ENCODE peak calls at places on chromosomes 12 and 14, in ten cellular contexts. One of them, this sample, is unnamed. For H3K4me1, the result is how much of the 10 kb centered on the place peaks cover.

GRCh38 chr14:99603471-99603933 is 505 bp downstream of the CCDC85C start:
- DNase-seq in A549: peak
- DNase-seq in IMR-90: peak
- DNase-seq in right lobe of liver: peak
- DNase-seq in endothelial cell of umbilical vein: peak
- DNase-seq in body of pancreas: peak
- DNase-seq in suprapubic skin: no peak
- DNase-seq in HCT116: no peak
- DNase-seq in stomach: no peak
- DNase-seq in sigmoid colon: no peak
- DNase-seq in this sample: no peak

GRCh38 chr12:50537538-50537919 is 32.7 kb downstream of the DIP2B start:
- DNase-seq in endothelial cell of umbilical vein: no peak
- DNase-seq in A549: peak
- DNase-seq in IMR-90: peak
- DNase-seq in HCT116: peak
- DNase-seq in body of pancreas: no peak
- DNase-seq in right lobe of liver: no peak
- DNase-seq in suprapubic skin: no peak
- DNase-seq in sigmoid colon: no peak
- DNase-seq in stomach: no peak
- DNase-seq in this sample: no peak

GRCh38 chr14:75295061-75295461 is 16.4 kb downstream of the FOS start:
- DNase-seq in HCT116: no peak
- DNase-seq in right lobe of liver: peak
- DNase-seq in IMR-90: peak
- DNase-seq in A549: peak
- DNase-seq in suprapubic skin: peak
- DNase-seq in stomach: peak
- DNase-seq in sigmoid colon: peak
- DNase-seq in endothelial cell of umbilical vein: peak
- DNase-seq in body of pancreas: peak
- DNase-seq in this sample: peak

GRCh38 chr14:37457334-37457733 is 137.7 kb downstream of the FOXA1 start:
- DNase-seq in HCT116: no peak
- DNase-seq in right lobe of liver: no peak
- DNase-seq in IMR-90: no peak
- DNase-seq in stomach: no peak
- DNase-seq in sigmoid colon: no peak
- DNase-seq in body of pancreas: no peak
- DNase-seq in suprapubic skin: no peak
- DNase-seq in endothelial cell of umbilical vein: no peak
- DNase-seq in A549: no peak
- DNase-seq in this sample: no peak

GRCh38 chr14:79665556-79665955 is 545.7 kb downstream of the DIO2 start:
- DNase-seq in suprapubic skin: no peak
- DNase-seq in stomach: no peak
- DNase-seq in endothelial cell of umbilical vein: no peak
- DNase-seq in right lobe of liver: no peak
- DNase-seq in body of pancreas: no peak
- DNase-seq in sigmoid colon: no peak
- DNase-seq in A549: no peak
- DNase-seq in IMR-90: no peak
- DNase-seq in HCT116: no peak
- DNase-seq in this sample: no peak

GRCh38 chr12:120290541-120291312 is 976 bp downstream of the RNU4-2 start:
- DNase-seq in A549: peak
- DNase-seq in HCT116: no peak
- DNase-seq in stomach: peak
- DNase-seq in endothelial cell of umbilical vein: peak
- DNase-seq in sigmoid colon: peak
- DNase-seq in body of pancreas: peak
- DNase-seq in IMR-90: no peak
- DNase-seq in right lobe of liver: no peak
- DNase-seq in suprapubic skin: peak
- DNase-seq in this sample: peak

GRCh38 chr14:80606347-80606772 is 335.2 kb downstream of the CEP128 start:
- DNase-seq in endothelial cell of umbilical vein: no peak
- DNase-seq in sigmoid colon: no peak
- DNase-seq in stomach: no peak
- DNase-seq in body of pancreas: no peak
- DNase-seq in HCT116: no peak
- DNase-seq in IMR-90: no peak
- DNase-seq in right lobe of liver: no peak
- DNase-seq in suprapubic skin: no peak
- DNase-seq in A549: no peak
- DNase-seq in this sample: no peak

GRCh38 chr14:50658203-50658602 is 9.9 kb downstream of the SAV1 start:
- DNase-seq in HCT116: no peak
- DNase-seq in stomach: peak
- DNase-seq in body of pancreas: no peak
- DNase-seq in sigmoid colon: no peak
- DNase-seq in endothelial cell of umbilical vein: peak
- DNase-seq in IMR-90: peak
- DNase-seq in suprapubic skin: no peak
- DNase-seq in A549: no peak
- DNase-seq in right lobe of liver: no peak
- DNase-seq in this sample: no peak

GRCh38 chr14:76902591-76902990 is 76.4 kb downstream of the LRRC74A start:
- DNase-seq in body of pancreas: no peak
- DNase-seq in right lobe of liver: no peak
- DNase-seq in stomach: no peak
- DNase-seq in endothelial cell of umbilical vein: no peak
- DNase-seq in IMR-90: no peak
- DNase-seq in suprapubic skin: no peak
- DNase-seq in A549: no peak
- DNase-seq in sigmoid colon: no peak
- DNase-seq in HCT116: no peak
- DNase-seq in this sample: no peak

GRCh38 chr12:23014749-23015148 is 389.8 kb downstream of the ETNK1 start:
- DNase-seq in suprapubic skin: no peak
- DNase-seq in sigmoid colon: no peak
- DNase-seq in HCT116: no peak
- DNase-seq in endothelial cell of umbilical vein: no peak
- DNase-seq in IMR-90: no peak
- DNase-seq in stomach: no peak
- DNase-seq in right lobe of liver: no peak
- DNase-seq in body of pancreas: no peak
- DNase-seq in A549: no peak
- DNase-seq in this sample: no peak

GRCh38 chr12:67045650-67046049 is 223.5 kb upstream of the CAND1 start:
- DNase-seq in suprapubic skin: no peak
- DNase-seq in stomach: no peak
- DNase-seq in A549: no peak
- DNase-seq in HCT116: no peak
- DNase-seq in right lobe of liver: no peak
- DNase-seq in endothelial cell of umbilical vein: no peak
- DNase-seq in body of pancreas: no peak
- DNase-seq in IMR-90: no peak
- DNase-seq in sigmoid colon: no peak
- DNase-seq in this sample: no peak

GRCh38 chr14:105168496-105168978 is at the start of gene JAG2:
- DNase-seq in sigmoid colon: no peak
- DNase-seq in A549: peak
- DNase-seq in stomach: peak
- DNase-seq in endothelial cell of umbilical vein: peak
- DNase-seq in right lobe of liver: peak
- DNase-seq in body of pancreas: peak
- DNase-seq in IMR-90: no peak
- DNase-seq in suprapubic skin: no peak
- DNase-seq in HCT116: no peak
- DNase-seq in this sample: peak

GRCh38 chr14:35369701-35370191 is 34.8 kb downstream of the NFKBIA start:
- DNase-seq in IMR-90: no peak
- DNase-seq in right lobe of liver: no peak
- DNase-seq in HCT116: no peak
- DNase-seq in body of pancreas: no peak
- DNase-seq in A549: peak
- DNase-seq in endothelial cell of umbilical vein: no peak
- DNase-seq in sigmoid colon: no peak
- DNase-seq in stomach: no peak
- DNase-seq in suprapubic skin: no peak
- DNase-seq in this sample: peak

GRCh38 chr12:6928703-6929407 is 1.1 kb downstream of the ATN1 start:
- DNase-seq in sigmoid colon: no peak
- DNase-seq in stomach: no peak
- DNase-seq in right lobe of liver: no peak
- DNase-seq in suprapubic skin: peak
- DNase-seq in IMR-90: no peak
- DNase-seq in body of pancreas: no peak
- DNase-seq in HCT116: no peak
- DNase-seq in endothelial cell of umbilical vein: no peak
- DNase-seq in A549: no peak
- DNase-seq in this sample: no peak

GRCh38 chr12:6925239-6925542 is 2.6 kb upstream of the ATN1 start:
- DNase-seq in HCT116: no peak
- DNase-seq in stomach: no peak
- DNase-seq in right lobe of liver: no peak
- DNase-seq in IMR-90: no peak
- DNase-seq in body of pancreas: no peak
- DNase-seq in suprapubic skin: no peak
- DNase-seq in A549: no peak
- DNase-seq in sigmoid colon: no peak
- DNase-seq in endothelial cell of umbilical vein: no peak
- DNase-seq in this sample: no peak

GRCh38 chr12:6925543-6926279 is 2.0 kb upstream of the ATN1 start:
- DNase-seq in endothelial cell of umbilical vein: peak
- DNase-seq in sigmoid colon: peak
- DNase-seq in suprapubic skin: no peak
- DNase-seq in stomach: peak
- DNase-seq in body of pancreas: peak
- DNase-seq in A549: peak
- DNase-seq in HCT116: peak
- DNase-seq in right lobe of liver: peak
- DNase-seq in IMR-90: peak
- DNase-seq in this sample: peak

GRCh38 chr12:6927999-6928702 is 392 bp downstream of the ATN1 start:
- DNase-seq in right lobe of liver: peak
- DNase-seq in suprapubic skin: no peak
- DNase-seq in IMR-90: no peak
- DNase-seq in HCT116: no peak
- DNase-seq in A549: no peak
- DNase-seq in body of pancreas: no peak
- DNase-seq in stomach: no peak
- DNase-seq in sigmoid colon: no peak
- DNase-seq in endothelial cell of umbilical vein: no peak
- DNase-seq in this sample: no peak

GRCh38 chr12:6927379-6927991 is at the start of gene ATN1:
- DNase-seq in IMR-90: peak
- DNase-seq in sigmoid colon: peak
- DNase-seq in body of pancreas: peak
- DNase-seq in HCT116: no peak
- DNase-seq in stomach: peak
- DNase-seq in endothelial cell of umbilical vein: peak
- DNase-seq in A549: peak
- DNase-seq in suprapubic skin: peak
- DNase-seq in right lobe of liver: peak
- DNase-seq in this sample: peak
- TF ChIP-seq POLR2A in IMR-90: peak
- TF ChIP-seq POLR2A in sigmoid colon: no peak
- TF ChIP-seq POLR2A in body of pancreas: peak
- TF ChIP-seq POLR2A in HCT116: no peak
- TF ChIP-seq POLR2A in stomach: no peak
- TF ChIP-seq POLR2A in endothelial cell of umbilical vein: peak
- TF ChIP-seq POLR2A in A549: peak
- TF ChIP-seq POLR2A in suprapubic skin: peak
- TF ChIP-seq POLR2A in right lobe of liver: no peak
- TF ChIP-seq POLR2A in this sample: peak

GRCh38 chr12:83027021-83027723 is 340.5 kb downstream of the TMTC2 start:
- DNase-seq in stomach: no peak
- DNase-seq in HCT116: no peak
- DNase-seq in suprapubic skin: no peak
- DNase-seq in body of pancreas: no peak
- DNase-seq in endothelial cell of umbilical vein: no peak
- DNase-seq in right lobe of liver: no peak
- DNase-seq in sigmoid colon: no peak
- DNase-seq in IMR-90: no peak
- DNase-seq in A549: no peak
- DNase-seq in this sample: no peak
- H3K4me1 ChIP-seq in stomach: under half
- H3K4me1 ChIP-seq in HCT116: under half
- H3K4me1 ChIP-seq in suprapubic skin: under half
- H3K4me1 ChIP-seq in body of pancreas: under half
- H3K4me1 ChIP-seq in endothelial cell of umbilical vein: under half
- H3K4me1 ChIP-seq in right lobe of liver: under half
- H3K4me1 ChIP-seq in sigmoid colon: under half
- H3K4me1 ChIP-seq in IMR-90: under half
- H3K4me1 ChIP-seq in A549: under half
- H3K4me1 ChIP-seq in this sample: under half

GRCh38 chr12:57935839-57936512 is 5.4 kb upstream of the ATP23 start:
- DNase-seq in sigmoid colon: peak
- DNase-seq in IMR-90: peak
- DNase-seq in body of pancreas: peak
- DNase-seq in endothelial cell of umbilical vein: peak
- DNase-seq in right lobe of liver: peak
- DNase-seq in suprapubic skin: peak
- DNase-seq in A549: peak
- DNase-seq in stomach: peak
- DNase-seq in HCT116: peak
- DNase-seq in this sample: peak
- TF ChIP-seq POLR2A in sigmoid colon: no peak
- TF ChIP-seq POLR2A in IMR-90: peak
- TF ChIP-seq POLR2A in body of pancreas: no peak
- TF ChIP-seq POLR2A in endothelial cell of umbilical vein: peak
- TF ChIP-seq POLR2A in right lobe of liver: peak
- TF ChIP-seq POLR2A in suprapubic skin: peak
- TF ChIP-seq POLR2A in A549: peak
- TF ChIP-seq POLR2A in stomach: no peak
- TF ChIP-seq POLR2A in HCT116: peak
- TF ChIP-seq POLR2A in this sample: peak

GRCh38 chr12:116135209-116135930 is 142.1 kb downstream of the MED13L start:
- DNase-seq in body of pancreas: no peak
- DNase-seq in suprapubic skin: no peak
- DNase-seq in right lobe of liver: no peak
- DNase-seq in HCT116: peak
- DNase-seq in stomach: no peak
- DNase-seq in IMR-90: peak
- DNase-seq in sigmoid colon: no peak
- DNase-seq in A549: peak
- DNase-seq in endothelial cell of umbilical vein: peak
- DNase-seq in this sample: no peak

GRCh38 chr12:116138781-116139180 is 138.7 kb downstream of the MED13L start:
- DNase-seq in HCT116: no peak
- DNase-seq in endothelial cell of umbilical vein: no peak
- DNase-seq in right lobe of liver: no peak
- DNase-seq in body of pancreas: no peak
- DNase-seq in suprapubic skin: no peak
- DNase-seq in sigmoid colon: no peak
- DNase-seq in IMR-90: no peak
- DNase-seq in stomach: no peak
- DNase-seq in A549: no peak
- DNase-seq in this sample: no peak

GRCh38 chr12:116137318-116137717 is 140.2 kb downstream of the MED13L start:
- DNase-seq in sigmoid colon: no peak
- DNase-seq in right lobe of liver: no peak
- DNase-seq in body of pancreas: no peak
- DNase-seq in HCT116: no peak
- DNase-seq in IMR-90: no peak
- DNase-seq in suprapubic skin: no peak
- DNase-seq in A549: no peak
- DNase-seq in stomach: no peak
- DNase-seq in endothelial cell of umbilical vein: no peak
- DNase-seq in this sample: no peak

GRCh38 chr12:116138380-116138779 is 139.1 kb downstream of the MED13L start:
- DNase-seq in endothelial cell of umbilical vein: no peak
- DNase-seq in right lobe of liver: no peak
- DNase-seq in HCT116: no peak
- DNase-seq in sigmoid colon: no peak
- DNase-seq in IMR-90: no peak
- DNase-seq in stomach: no peak
- DNase-seq in body of pancreas: no peak
- DNase-seq in suprapubic skin: no peak
- DNase-seq in A549: no peak
- DNase-seq in this sample: no peak

GRCh38 chr12:116136340-116136739 is 141.2 kb downstream of the MED13L start:
- DNase-seq in suprapubic skin: no peak
- DNase-seq in endothelial cell of umbilical vein: peak
- DNase-seq in body of pancreas: no peak
- DNase-seq in HCT116: no peak
- DNase-seq in A549: no peak
- DNase-seq in sigmoid colon: no peak
- DNase-seq in right lobe of liver: no peak
- DNase-seq in stomach: no peak
- DNase-seq in IMR-90: peak
- DNase-seq in this sample: no peak
- H3K4me1 ChIP-seq in suprapubic skin: half or more
- H3K4me1 ChIP-seq in endothelial cell of umbilical vein: under half
- H3K4me1 ChIP-seq in body of pancreas: under half
- H3K4me1 ChIP-seq in HCT116: half or more
- H3K4me1 ChIP-seq in A549: half or more
- H3K4me1 ChIP-seq in sigmoid colon: half or more
- H3K4me1 ChIP-seq in right lobe of liver: under half
- H3K4me1 ChIP-seq in stomach: half or more
- H3K4me1 ChIP-seq in IMR-90: under half
- H3K4me1 ChIP-seq in this sample: under half

This sample was measured in prostate gland.